ENCODE peak calls at places on chromosomes 1 and 21, in ten cellular contexts. One of them, this sample, is unnamed.

GRCh38 chr1:162327144-162327790 is 49.4 kb downstream of the SPATA46 start:
- DNase-seq in HuH-7: no peak
- DNase-seq in mesothelial cell of epicardium: no peak
- DNase-seq in CD4-positive, alpha-beta T cell: no peak
- DNase-seq in AG04449: no peak
- DNase-seq in H7: no peak
- DNase-seq in dorsolateral prefrontal cortex: no peak
- DNase-seq in SK-N-MC: no peak
- DNase-seq in kidney epithelial cell: no peak
- DNase-seq in psoas muscle: no peak
- DNase-seq in this sample: no peak

GRCh38 chr1:206521002-206521585 is 13.8 kb downstream of the RASSF5 start:
- DNase-seq in SK-N-MC: no peak
- DNase-seq in AG04449: no peak
- DNase-seq in H7: no peak
- DNase-seq in HuH-7: no peak
- DNase-seq in dorsolateral prefrontal cortex: no peak
- DNase-seq in kidney epithelial cell: no peak
- DNase-seq in CD4-positive, alpha-beta T cell: no peak
- DNase-seq in mesothelial cell of epicardium: no peak
- DNase-seq in psoas muscle: no peak
- DNase-seq in this sample: no peak

GRCh38 chr1:8862528-8862927 is 16.0 kb downstream of the ENO1 start:
- DNase-seq in H7: peak
- DNase-seq in dorsolateral prefrontal cortex: no peak
- DNase-seq in mesothelial cell of epicardium: no peak
- DNase-seq in psoas muscle: no peak
- DNase-seq in HuH-7: peak
- DNase-seq in kidney epithelial cell: no peak
- DNase-seq in CD4-positive, alpha-beta T cell: no peak
- DNase-seq in SK-N-MC: no peak
- DNase-seq in AG04449: no peak
- DNase-seq in this sample: peak

GRCh38 chr1:41671116-41671755 is 186.8 kb upstream of the EDN2 start:
- DNase-seq in H7: no peak
- DNase-seq in dorsolateral prefrontal cortex: no peak
- DNase-seq in AG04449: no peak
- DNase-seq in SK-N-MC: no peak
- DNase-seq in mesothelial cell of epicardium: no peak
- DNase-seq in kidney epithelial cell: no peak
- DNase-seq in psoas muscle: no peak
- DNase-seq in CD4-positive, alpha-beta T cell: no peak
- DNase-seq in HuH-7: no peak
- DNase-seq in this sample: no peak

GRCh38 chr1:118304722-118305344 is 119.8 kb upstream of the SPAG17 start:
- DNase-seq in kidney epithelial cell: no peak
- DNase-seq in SK-N-MC: no peak
- DNase-seq in H7: no peak
- DNase-seq in HuH-7: no peak
- DNase-seq in CD4-positive, alpha-beta T cell: no peak
- DNase-seq in psoas muscle: no peak
- DNase-seq in AG04449: no peak
- DNase-seq in dorsolateral prefrontal cortex: no peak
- DNase-seq in mesothelial cell of epicardium: no peak
- DNase-seq in this sample: peak

GRCh38 chr1:10304295-10304694 is 93.9 kb downstream of the KIF1B start:
- DNase-seq in SK-N-MC: no peak
- DNase-seq in CD4-positive, alpha-beta T cell: no peak
- DNase-seq in HuH-7: no peak
- DNase-seq in dorsolateral prefrontal cortex: no peak
- DNase-seq in kidney epithelial cell: no peak
- DNase-seq in psoas muscle: no peak
- DNase-seq in AG04449: no peak
- DNase-seq in H7: no peak
- DNase-seq in mesothelial cell of epicardium: no peak
- DNase-seq in this sample: no peak

GRCh38 chr1:162561037-162561615 is 396 bp upstream of the UAP1 start:
- DNase-seq in mesothelial cell of epicardium: peak
- DNase-seq in H7: peak
- DNase-seq in dorsolateral prefrontal cortex: peak
- DNase-seq in AG04449: peak
- DNase-seq in SK-N-MC: peak
- DNase-seq in HuH-7: peak
- DNase-seq in CD4-positive, alpha-beta T cell: peak
- DNase-seq in psoas muscle: peak
- DNase-seq in kidney epithelial cell: peak
- DNase-seq in this sample: peak

GRCh38 chr1:86687595-86687994 is 16.8 kb upstream of the SH3GLB1 start:
- DNase-seq in SK-N-MC: no peak
- DNase-seq in AG04449: no peak
- DNase-seq in mesothelial cell of epicardium: no peak
- DNase-seq in HuH-7: no peak
- DNase-seq in psoas muscle: no peak
- DNase-seq in H7: no peak
- DNase-seq in kidney epithelial cell: no peak
- DNase-seq in dorsolateral prefrontal cortex: no peak
- DNase-seq in CD4-positive, alpha-beta T cell: no peak
- DNase-seq in this sample: no peak

GRCh38 chr21:43864313-43864805 is 664 bp upstream of the AGPAT3 start:
- DNase-seq in dorsolateral prefrontal cortex: peak
- DNase-seq in HuH-7: peak
- DNase-seq in mesothelial cell of epicardium: no peak
- DNase-seq in H7: peak
- DNase-seq in AG04449: no peak
- DNase-seq in CD4-positive, alpha-beta T cell: peak
- DNase-seq in SK-N-MC: no peak
- DNase-seq in psoas muscle: peak
- DNase-seq in kidney epithelial cell: no peak
- DNase-seq in this sample: peak

GRCh38 chr1:93678966-93679480 is 2.6 kb downstream of the BCAR3 start:
- DNase-seq in dorsolateral prefrontal cortex: no peak
- DNase-seq in H7: no peak
- DNase-seq in kidney epithelial cell: no peak
- DNase-seq in mesothelial cell of epicardium: no peak
- DNase-seq in SK-N-MC: no peak
- DNase-seq in psoas muscle: no peak
- DNase-seq in AG04449: no peak
- DNase-seq in HuH-7: peak
- DNase-seq in CD4-positive, alpha-beta T cell: no peak
- DNase-seq in this sample: no peak

GRCh38 chr21:26147535-26147934 is 23.0 kb downstream of the APP start:
- DNase-seq in CD4-positive, alpha-beta T cell: no peak
- DNase-seq in H7: no peak
- DNase-seq in psoas muscle: no peak
- DNase-seq in AG04449: no peak
- DNase-seq in SK-N-MC: no peak
- DNase-seq in kidney epithelial cell: no peak
- DNase-seq in mesothelial cell of epicardium: no peak
- DNase-seq in dorsolateral prefrontal cortex: no peak
- DNase-seq in HuH-7: no peak
- DNase-seq in this sample: no peak

GRCh38 chr1:10753279-10753678 is 43.2 kb downstream of the CASZ1 start:
- DNase-seq in psoas muscle: no peak
- DNase-seq in HuH-7: no peak
- DNase-seq in mesothelial cell of epicardium: no peak
- DNase-seq in AG04449: no peak
- DNase-seq in H7: peak
- DNase-seq in CD4-positive, alpha-beta T cell: no peak
- DNase-seq in SK-N-MC: no peak
- DNase-seq in dorsolateral prefrontal cortex: no peak
- DNase-seq in kidney epithelial cell: no peak
- DNase-seq in this sample: peak

GRCh38 chr21:29441651-29442050 is 142.9 kb downstream of the BACH1 start:
- DNase-seq in psoas muscle: no peak
- DNase-seq in dorsolateral prefrontal cortex: no peak
- DNase-seq in AG04449: no peak
- DNase-seq in H7: no peak
- DNase-seq in HuH-7: no peak
- DNase-seq in mesothelial cell of epicardium: no peak
- DNase-seq in CD4-positive, alpha-beta T cell: no peak
- DNase-seq in SK-N-MC: no peak
- DNase-seq in kidney epithelial cell: no peak
- DNase-seq in this sample: no peak

GRCh38 chr1:52140633-52141512 is 1.0 kb upstream of the ZFYVE9 start:
- DNase-seq in kidney epithelial cell: no peak
- DNase-seq in psoas muscle: no peak
- DNase-seq in mesothelial cell of epicardium: no peak
- DNase-seq in SK-N-MC: no peak
- DNase-seq in HuH-7: no peak
- DNase-seq in H7: no peak
- DNase-seq in CD4-positive, alpha-beta T cell: no peak
- DNase-seq in AG04449: no peak
- DNase-seq in dorsolateral prefrontal cortex: no peak
- DNase-seq in this sample: no peak

GRCh38 chr1:172283766-172284165 is 136.7 kb upstream of the C1orf105 start:
- DNase-seq in HuH-7: no peak
- DNase-seq in AG04449: no peak
- DNase-seq in mesothelial cell of epicardium: no peak
- DNase-seq in kidney epithelial cell: no peak
- DNase-seq in CD4-positive, alpha-beta T cell: no peak
- DNase-seq in H7: no peak
- DNase-seq in SK-N-MC: no peak
- DNase-seq in dorsolateral prefrontal cortex: no peak
- DNase-seq in psoas muscle: no peak
- DNase-seq in this sample: no peak

GRCh38 chr1:24236170-24237045 is 49.3 kb upstream of the IFNLR1 start:
- DNase-seq in psoas muscle: no peak
- DNase-seq in H7: peak
- DNase-seq in kidney epithelial cell: peak
- DNase-seq in dorsolateral prefrontal cortex: no peak
- DNase-seq in CD4-positive, alpha-beta T cell: no peak
- DNase-seq in mesothelial cell of epicardium: peak
- DNase-seq in AG04449: no peak
- DNase-seq in SK-N-MC: no peak
- DNase-seq in HuH-7: no peak
- DNase-seq in this sample: peak

GRCh38 chr1:22177354-22178003 is 34.6 kb upstream of the WNT4 start:
- DNase-seq in HuH-7: no peak
- DNase-seq in mesothelial cell of epicardium: no peak
- DNase-seq in kidney epithelial cell: no peak
- DNase-seq in H7: no peak
- DNase-seq in AG04449: no peak
- DNase-seq in psoas muscle: no peak
- DNase-seq in CD4-positive, alpha-beta T cell: no peak
- DNase-seq in dorsolateral prefrontal cortex: no peak
- DNase-seq in SK-N-MC: no peak
- DNase-seq in this sample: no peak

GRCh38 chr1:174964261-174964984 is 35.3 kb upstream of the CACYBP start:
- DNase-seq in psoas muscle: no peak
- DNase-seq in SK-N-MC: no peak
- DNase-seq in CD4-positive, alpha-beta T cell: no peak
- DNase-seq in AG04449: no peak
- DNase-seq in kidney epithelial cell: no peak
- DNase-seq in HuH-7: no peak
- DNase-seq in mesothelial cell of epicardium: no peak
- DNase-seq in dorsolateral prefrontal cortex: no peak
- DNase-seq in H7: no peak
- DNase-seq in this sample: no peak

This sample was measured in iPS-NIHi11.